ENCODE peak calls at places on chromosomes 1 and 21, in eight cellular contexts. H is transverse colon; W is activated naive CD8-positive, alpha-beta T cell treated with anti-CD3 and anti-CD28 coated beads, Interleukin-2, amount 10 ng/mL, durations not matched to agents 7 days and 5 days; Q is NCI-H1694; F is cardiac muscle cell; A is left lung; N is fibroblast of mammary gland; C is spleen. L is an unnamed sample.
A peak's percentile ranks its signal among the peaks of the same experiment; 100 is the strongest.

GRCh38 chr21:36127977-36128376 is 6.9 kb upstream of the CBR3 start:
- DNase-seq in F (no peak), C (no peak), Q (no peak), H (no peak), W (no peak), A (no peak), N (no peak), L (no peak)

GRCh38 chr1:206559661-206559995 is 52.3 kb downstream of the RASSF5 start:
- DNase-seq in A (no peak), Q (no peak), C (no peak), W (no peak), N (no peak), F (peak; percentile 32), H (no peak), L (peak; percentile 60)

GRCh38 chr1:228457396-228458176 is 29.6 kb upstream of the RNF187 start:
- DNase-seq in W (peak; percentile 87), A (peak; percentile 85), Q (peak; percentile 99), F (peak; percentile 98), N (peak; percentile 99), C (peak; percentile 94), H (peak; percentile 86), L (peak; percentile 41)

GRCh38 chr1:227942716-227943261 is 4.9 kb downstream of the WNT9A start:
- DNase-seq in N (no peak), H (no peak), F (no peak), W (no peak), A (peak; percentile 63), Q (no peak), C (peak; percentile 68), L (no peak)

GRCh38 chr1:155882235-155882634 is 22.9 kb downstream of the SYT11 start:
- DNase-seq in Q (no peak), W (no peak), H (no peak), N (no peak), C (no peak), A (no peak), F (no peak), L (no peak)

GRCh38 chr1:54227091-54227602 is 27.2 kb downstream of the MRPL37 start:
- DNase-seq in C (peak; percentile 64), F (no peak), W (no peak), A (no peak), Q (peak; percentile 29), N (peak; percentile 50), H (no peak), L (peak; percentile 79)

GRCh38 chr1:41418868-41419583 is 57.8 kb downstream of the FOXO6 start:
- DNase-seq in N (peak; percentile 81), W (no peak), C (peak; percentile 81), Q (no peak), F (no peak), H (peak; percentile 79), A (peak; percentile 83), L (peak; percentile 48)

GRCh38 chr1:174580801-174581200 is 133.0 kb downstream of the GPR52 start:
- DNase-seq in H (no peak), A (no peak), W (no peak), F (no peak), N (no peak), C (no peak), Q (no peak), L (no peak)

GRCh38 chr1:182056596-182057366 is 4.7 kb downstream of the ZNF648 start:
- DNase-seq in Q (no peak), W (no peak), N (no peak), A (peak; percentile 76), C (no peak), H (no peak), F (no peak), L (no peak)

GRCh38 chr1:62884156-62884740 is 100.3 kb downstream of the ATG4C start:
- DNase-seq in F (no peak), H (no peak), W (no peak), C (no peak), A (no peak), Q (no peak), N (no peak), L (no peak)

GRCh38 chr21:32099812-32100416 is 178.9 kb downstream of the MIS18A start:
- DNase-seq in H (no peak), A (no peak), F (no peak), C (no peak), N (no peak), W (no peak), Q (no peak), L (no peak)

GRCh38 chr1:31182352-31182751 is 57.3 kb downstream of the NKAIN1 start:
- DNase-seq in H (peak; percentile 64), N (peak; percentile 96), A (peak; percentile 82), W (peak; percentile 78), C (peak; percentile 82), Q (no peak), F (peak; percentile 92), L (peak; percentile 76)

GRCh38 chr21:45164838-45165237 is 90.5 kb downstream of the ADARB1 start:
- DNase-seq in Q (no peak), F (no peak), N (no peak), A (peak; percentile 76), C (no peak), H (no peak), W (no peak), L (no peak)

GRCh38 chr1:41741244-41741643 is 177.5 kb downstream of the HIVEP3 start:
- DNase-seq in C (no peak), H (no peak), F (no peak), A (no peak), N (no peak), W (no peak), Q (no peak), L (no peak)